ENCODE peak calls at places on chromosomes 4 and X, in six cellular contexts. One of them, this sample, is unnamed.
A peak's percentile ranks its signal among the peaks of the same experiment; 100 is the strongest.

GRCh38 chrX:11970935-11971334 is 167.3 kb upstream of the FRMPD4 start:
- DNase-seq in fibroblast of lung: peak; percentile 34
- DNase-seq in gastrocnemius medialis: no peak
- DNase-seq in AG04450: no peak
- DNase-seq in fibroblast of pulmonary artery: peak; percentile 42
- DNase-seq in heart right ventricle: no peak
- DNase-seq in this sample: no peak

GRCh38 chrX:102712967-102713677 is 874 bp downstream of the GPRASP2 start:
- DNase-seq in fibroblast of lung: peak; percentile 54
- DNase-seq in gastrocnemius medialis: peak; percentile 27
- DNase-seq in AG04450: no peak
- DNase-seq in fibroblast of pulmonary artery: peak; percentile 68
- DNase-seq in heart right ventricle: peak; percentile 14
- DNase-seq in this sample: no peak

GRCh38 chr4:87961993-87962791 is 13.3 kb upstream of the SPP1 start:
- DNase-seq in fibroblast of lung: peak; percentile 75
- DNase-seq in gastrocnemius medialis: no peak
- DNase-seq in AG04450: no peak
- DNase-seq in fibroblast of pulmonary artery: peak; percentile 36
- DNase-seq in heart right ventricle: no peak
- DNase-seq in this sample: no peak

GRCh38 chr4:78747328-78747946 is 28.7 kb upstream of the BMP2K start:
- DNase-seq in fibroblast of lung: peak; percentile 31
- DNase-seq in gastrocnemius medialis: no peak
- DNase-seq in AG04450: peak; percentile 64
- DNase-seq in fibroblast of pulmonary artery: no peak
- DNase-seq in heart right ventricle: no peak
- DNase-seq in this sample: no peak

GRCh38 chr4:141761926-141762325 is 125.5 kb downstream of the IL15 start:
- DNase-seq in fibroblast of lung: no peak
- DNase-seq in gastrocnemius medialis: no peak
- DNase-seq in AG04450: no peak
- DNase-seq in fibroblast of pulmonary artery: peak; percentile 11
- DNase-seq in heart right ventricle: no peak
- DNase-seq in this sample: no peak

GRCh38 chrX:24391362-24391761 is 30.9 kb downstream of the SUPT20HL1 start:
- DNase-seq in fibroblast of lung: no peak
- DNase-seq in gastrocnemius medialis: no peak
- DNase-seq in AG04450: no peak
- DNase-seq in fibroblast of pulmonary artery: no peak
- DNase-seq in heart right ventricle: no peak
- DNase-seq in this sample: no peak

GRCh38 chr4:38177035-38177791 is 217.0 kb downstream of the PTTG2 start:
- DNase-seq in fibroblast of lung: peak; percentile 46
- DNase-seq in gastrocnemius medialis: no peak
- DNase-seq in AG04450: no peak
- DNase-seq in fibroblast of pulmonary artery: peak; percentile 84
- DNase-seq in heart right ventricle: no peak
- DNase-seq in this sample: no peak

GRCh38 chr4:8762951-8763735 is 108.5 kb downstream of the HMX1 start:
- DNase-seq in fibroblast of lung: no peak
- DNase-seq in gastrocnemius medialis: peak; percentile 5
- DNase-seq in AG04450: no peak
- DNase-seq in fibroblast of pulmonary artery: no peak
- DNase-seq in heart right ventricle: no peak
- DNase-seq in this sample: peak; percentile 76

GRCh38 chrX:13051529-13052172 is 7.2 kb upstream of the FAM9C start:
- DNase-seq in fibroblast of lung: peak; percentile 66
- DNase-seq in gastrocnemius medialis: no peak
- DNase-seq in AG04450: no peak
- DNase-seq in fibroblast of pulmonary artery: peak; percentile 75
- DNase-seq in heart right ventricle: peak; percentile 15
- DNase-seq in this sample: no peak

GRCh38 chrX:87310780-87311179 is 206.8 kb upstream of the KLHL4 start:
- DNase-seq in fibroblast of lung: no peak
- DNase-seq in gastrocnemius medialis: no peak
- DNase-seq in AG04450: no peak
- DNase-seq in fibroblast of pulmonary artery: no peak
- DNase-seq in heart right ventricle: no peak
- DNase-seq in this sample: no peak

GRCh38 chrX:39779952-39780783 is 317.6 kb downstream of the BCOR start:
- DNase-seq in fibroblast of lung: no peak
- DNase-seq in gastrocnemius medialis: no peak
- DNase-seq in AG04450: no peak
- DNase-seq in fibroblast of pulmonary artery: no peak
- DNase-seq in heart right ventricle: no peak
- DNase-seq in this sample: no peak

GRCh38 chr4:148757171-148757570 is 315.0 kb upstream of the NR3C2 start:
- DNase-seq in fibroblast of lung: no peak
- DNase-seq in gastrocnemius medialis: no peak
- DNase-seq in AG04450: no peak
- DNase-seq in fibroblast of pulmonary artery: no peak
- DNase-seq in heart right ventricle: no peak
- DNase-seq in this sample: no peak

GRCh38 chrX:130878350-130879341 is 24.4 kb downstream of the ENOX2 start:
- DNase-seq in fibroblast of lung: peak; percentile 92
- DNase-seq in gastrocnemius medialis: peak; percentile 36
- DNase-seq in AG04450: peak; percentile 52
- DNase-seq in fibroblast of pulmonary artery: peak; percentile 91
- DNase-seq in heart right ventricle: no peak
- DNase-seq in this sample: no peak

GRCh38 chrX:16646366-16647168 is 3.4 kb upstream of the S100G start:
- DNase-seq in fibroblast of lung: no peak
- DNase-seq in gastrocnemius medialis: no peak
- DNase-seq in AG04450: no peak
- DNase-seq in fibroblast of pulmonary artery: no peak
- DNase-seq in heart right ventricle: no peak
- DNase-seq in this sample: no peak

GRCh38 chr4:7021930-7022658 is 21.1 kb upstream of the TADA2B start:
- DNase-seq in fibroblast of lung: peak; percentile 89
- DNase-seq in gastrocnemius medialis: no peak
- DNase-seq in AG04450: peak; percentile 46
- DNase-seq in fibroblast of pulmonary artery: peak; percentile 79
- DNase-seq in heart right ventricle: no peak
- DNase-seq in this sample: peak; percentile 47

GRCh38 chrX:129658429-129658828 is 3.7 kb upstream of the APLN start:
- DNase-seq in fibroblast of lung: no peak
- DNase-seq in gastrocnemius medialis: no peak
- DNase-seq in AG04450: no peak
- DNase-seq in fibroblast of pulmonary artery: no peak
- DNase-seq in heart right ventricle: no peak
- DNase-seq in this sample: no peak

GRCh38 chrX:129653181-129653984 is 1.4 kb downstream of the APLN start:
- DNase-seq in fibroblast of lung: no peak
- DNase-seq in gastrocnemius medialis: peak; percentile 54
- DNase-seq in AG04450: no peak
- DNase-seq in fibroblast of pulmonary artery: no peak
- DNase-seq in heart right ventricle: peak; percentile 30
- DNase-seq in this sample: no peak

GRCh38 chrX:129653985-129654651 is 638 bp downstream of the APLN start:
- DNase-seq in fibroblast of lung: peak; percentile 29
- DNase-seq in gastrocnemius medialis: no peak
- DNase-seq in AG04450: no peak
- DNase-seq in fibroblast of pulmonary artery: no peak
- DNase-seq in heart right ventricle: peak; percentile 33
- DNase-seq in this sample: no peak

GRCh38 chrX:129654652-129655546 is at the start of gene APLN:
- DNase-seq in fibroblast of lung: peak; percentile 46
- DNase-seq in gastrocnemius medialis: no peak
- DNase-seq in AG04450: no peak
- DNase-seq in fibroblast of pulmonary artery: peak; percentile 44
- DNase-seq in heart right ventricle: peak; percentile 69
- DNase-seq in this sample: no peak

DNA sequence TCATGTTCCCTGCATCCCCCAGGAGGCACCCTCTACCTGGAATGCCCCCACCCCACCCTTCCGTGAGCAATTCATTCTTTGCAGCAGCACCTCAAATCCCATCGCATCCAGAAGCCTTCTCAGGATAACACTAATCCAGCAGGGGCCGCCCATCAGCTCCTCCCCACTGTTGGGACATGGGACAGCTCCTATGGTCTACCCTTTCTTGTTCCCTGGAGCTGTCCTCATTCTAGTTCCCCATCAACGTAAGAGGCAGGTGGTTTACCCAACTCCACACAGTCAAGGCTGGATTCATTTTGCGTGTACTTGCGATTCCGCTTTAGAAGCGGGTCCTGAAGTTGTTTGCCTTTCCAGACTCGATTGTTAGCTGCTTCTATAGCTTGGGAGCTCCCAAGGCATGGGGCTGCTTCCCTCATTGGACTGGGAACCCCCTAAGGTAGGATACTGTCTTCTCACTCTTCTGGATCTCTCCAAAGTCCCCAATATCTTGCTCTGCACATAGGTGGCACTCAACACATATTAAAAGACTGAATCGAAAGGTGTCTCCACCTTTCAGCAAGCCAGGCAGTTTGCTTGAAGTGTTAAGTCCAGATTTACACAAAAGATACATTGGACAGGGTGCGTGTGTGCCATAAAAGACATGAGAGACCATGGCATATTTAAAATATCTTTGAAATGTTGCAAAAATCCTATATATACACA is 942 bp upstream of the APLN start:
- DNase-seq in fibroblast of lung: no peak
- DNase-seq in gastrocnemius medialis: no peak
- DNase-seq in AG04450: no peak
- DNase-seq in fibroblast of pulmonary artery: no peak
- DNase-seq in heart right ventricle: no peak
- DNase-seq in this sample: no peak
- TF ChIP-seq CTCF in fibroblast of lung: peak; percentile 1
- TF ChIP-seq CTCF in gastrocnemius medialis: no peak
- TF ChIP-seq CTCF in AG04450: no peak
- TF ChIP-seq CTCF in fibroblast of pulmonary artery: no peak
- TF ChIP-seq CTCF in heart right ventricle: no peak
- TF ChIP-seq CTCF in this sample: peak; percentile 56

GRCh38 chr4:60962286-60962685 is 237.8 kb upstream of the ADGRL3 start:
- DNase-seq in fibroblast of lung: no peak
- DNase-seq in gastrocnemius medialis: no peak
- DNase-seq in AG04450: no peak
- DNase-seq in fibroblast of pulmonary artery: no peak
- DNase-seq in heart right ventricle: no peak
- DNase-seq in this sample: no peak
- TF ChIP-seq CTCF in fibroblast of lung: peak; percentile 33
- TF ChIP-seq CTCF in gastrocnemius medialis: no peak
- TF ChIP-seq CTCF in AG04450: peak; percentile 40
- TF ChIP-seq CTCF in fibroblast of pulmonary artery: no peak
- TF ChIP-seq CTCF in heart right ventricle: no peak
- TF ChIP-seq CTCF in this sample: no peak

GRCh38 chr4:89434364-89434988 is 126.9 kb upstream of the GPRIN3 start:
- DNase-seq in fibroblast of lung: peak; percentile 30
- DNase-seq in gastrocnemius medialis: no peak
- DNase-seq in AG04450: no peak
- DNase-seq in fibroblast of pulmonary artery: peak; percentile 69
- DNase-seq in heart right ventricle: no peak
- DNase-seq in this sample: no peak

GRCh38 chr4:89439533-89439932 is 131.9 kb upstream of the GPRIN3 start:
- DNase-seq in fibroblast of lung: peak; percentile 51
- DNase-seq in gastrocnemius medialis: no peak
- DNase-seq in AG04450: no peak
- DNase-seq in fibroblast of pulmonary artery: no peak
- DNase-seq in heart right ventricle: no peak
- DNase-seq in this sample: no peak

DNA sequence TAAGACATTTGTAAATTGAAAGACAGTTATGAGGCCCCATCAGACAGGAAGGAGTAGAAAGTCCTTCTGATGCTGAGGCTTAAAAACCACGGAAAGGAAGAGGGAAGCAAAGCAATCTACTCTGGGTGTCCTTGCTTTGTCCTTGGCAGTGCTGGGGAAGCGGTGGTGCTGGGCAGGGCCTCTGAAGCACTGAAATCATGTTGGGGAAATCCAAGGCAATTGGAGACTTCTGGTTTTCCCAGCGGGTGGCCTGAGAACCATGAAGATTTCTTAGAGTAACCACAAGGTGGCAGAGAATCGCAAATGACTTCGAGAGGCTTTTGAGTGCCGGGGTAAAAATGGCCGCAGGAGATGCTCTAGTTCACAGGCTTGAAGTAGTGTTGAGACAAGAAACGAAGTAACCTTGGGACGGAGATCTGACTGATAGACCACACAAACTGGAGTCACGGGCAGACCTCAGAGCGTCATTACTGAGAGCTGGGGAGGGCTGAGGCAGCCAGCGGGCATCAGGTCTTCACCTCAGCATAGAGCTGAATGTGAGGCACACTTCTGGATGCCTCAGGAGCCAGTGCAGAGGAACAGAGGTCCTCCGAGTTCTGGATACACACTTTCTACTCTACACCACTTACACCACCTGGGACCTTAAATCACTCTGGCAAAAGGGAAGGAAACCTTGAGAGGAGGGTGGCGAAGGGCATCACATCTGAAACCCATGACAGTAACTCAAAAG is 130.7 kb upstream of the GPRIN3 start:
- DNase-seq in fibroblast of lung: no peak
- DNase-seq in gastrocnemius medialis: no peak
- DNase-seq in AG04450: no peak
- DNase-seq in fibroblast of pulmonary artery: peak; percentile 59
- DNase-seq in heart right ventricle: no peak
- DNase-seq in this sample: no peak
- TF ChIP-seq CTCF in fibroblast of lung: peak; percentile 32
- TF ChIP-seq CTCF in gastrocnemius medialis: no peak
- TF ChIP-seq CTCF in AG04450: peak; percentile 53
- TF ChIP-seq CTCF in fibroblast of pulmonary artery: peak; percentile 39
- TF ChIP-seq CTCF in heart right ventricle: peak; percentile 24
- TF ChIP-seq CTCF in this sample: peak; percentile 66

DNA sequence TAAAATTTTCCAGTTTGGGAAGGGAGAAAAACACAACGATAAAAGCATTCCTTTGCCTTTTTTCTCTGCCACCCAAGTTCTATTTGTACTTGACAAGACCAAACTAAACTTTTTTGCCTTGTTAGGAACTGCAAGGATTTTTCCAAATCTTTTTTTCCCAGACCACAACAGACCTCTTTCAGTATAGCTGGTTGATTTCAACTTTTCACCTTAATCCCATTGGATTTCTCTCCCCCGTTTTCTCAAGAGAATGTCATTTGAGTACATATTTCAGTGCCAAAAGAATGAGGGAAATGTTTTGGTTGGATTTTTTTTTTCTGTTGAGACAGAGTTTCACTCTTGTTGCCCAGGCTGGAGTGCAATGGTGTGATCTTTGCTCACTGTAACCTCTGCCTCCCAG is 18.5 kb upstream of the SGMS2 start:
- DNase-seq in fibroblast of lung: no peak
- DNase-seq in gastrocnemius medialis: no peak
- DNase-seq in AG04450: no peak
- DNase-seq in fibroblast of pulmonary artery: no peak
- DNase-seq in heart right ventricle: no peak
- DNase-seq in this sample: no peak
- TF ChIP-seq CTCF in fibroblast of lung: no peak
- TF ChIP-seq CTCF in gastrocnemius medialis: no peak
- TF ChIP-seq CTCF in AG04450: no peak
- TF ChIP-seq CTCF in fibroblast of pulmonary artery: no peak
- TF ChIP-seq CTCF in heart right ventricle: no peak
- TF ChIP-seq CTCF in this sample: no peak

DNA sequence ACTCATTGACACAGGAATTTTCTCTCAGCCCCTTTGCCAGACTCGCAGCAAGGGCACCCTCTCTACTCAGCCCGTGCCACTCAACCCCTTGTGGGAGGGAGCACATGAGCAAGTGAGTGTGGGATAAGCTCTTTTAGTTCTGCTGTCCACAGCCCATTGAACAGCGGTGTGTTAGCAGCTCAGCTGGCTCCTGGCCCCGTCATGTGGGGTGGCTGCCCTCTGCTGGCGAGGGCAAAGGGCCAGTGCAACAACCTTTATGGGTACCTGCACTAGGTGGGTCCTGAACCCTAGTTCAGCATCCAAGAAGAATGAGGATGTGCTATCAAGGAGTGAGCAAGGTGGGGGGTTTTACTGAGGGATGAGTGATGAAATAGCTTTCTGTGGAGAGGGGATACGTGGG is 85.0 kb upstream of the ZNF81 start:
- DNase-seq in fibroblast of lung: peak; percentile 2
- DNase-seq in gastrocnemius medialis: peak; percentile 15
- DNase-seq in AG04450: no peak
- DNase-seq in fibroblast of pulmonary artery: peak; percentile 40
- DNase-seq in heart right ventricle: peak; percentile 16
- DNase-seq in this sample: no peak
- TF ChIP-seq CTCF in fibroblast of lung: no peak
- TF ChIP-seq CTCF in gastrocnemius medialis: no peak
- TF ChIP-seq CTCF in AG04450: peak; percentile 21
- TF ChIP-seq CTCF in fibroblast of pulmonary artery: peak; percentile 41
- TF ChIP-seq CTCF in heart right ventricle: no peak
- TF ChIP-seq CTCF in this sample: peak; percentile 24